ENCODE peak calls at places on chromosome 16, in seven cellular contexts. M is heart left ventricle; C is CD4-positive, alpha-beta T cell; I is NCI-H2081; Y is lung; E is activated CD8-positive, alpha-beta memory T cell treated with anti-CD3 and anti-CD28 coated beads, Interleukin-2, amount 10 ng/mL, durations not matched to agents 7 days and 5 days; U is NCI-H146. P is an unnamed sample.

GRCh38 chr16:19963306-19963705 is 78.7 kb upstream of the GPRC5B start:
- DNase-seq in M (peak), C (no peak), I (peak), Y (no peak), E (no peak), U (no peak), P (no peak)

GRCh38 chr16:73202176-73202729 is 154.3 kb upstream of the ZFHX3 start:
- DNase-seq in M (no peak), C (no peak), I (no peak), Y (no peak), E (no peak), U (no peak), P (no peak)

GRCh38 chr16:85052536-85052935 is 24.9 kb downstream of the KIAA0513 start:
- DNase-seq in M (no peak), C (no peak), I (no peak), Y (no peak), E (no peak), U (no peak), P (no peak)

GRCh38 chr16:84537431-84538151 is 33.1 kb upstream of the MEAK7 start:
- DNase-seq in M (no peak), C (no peak), I (peak), Y (no peak), E (no peak), U (no peak), P (no peak)

GRCh38 chr16:70161350-70161749 is 12.2 kb upstream of the CLEC18C start:
- DNase-seq in M (no peak), C (no peak), I (no peak), Y (peak), E (no peak), U (no peak), P (peak)

GRCh38 chr16:4958510-4959111 is 481 bp downstream of the SEC14L5 start:
- DNase-seq in M (no peak), C (no peak), I (no peak), Y (no peak), E (no peak), U (no peak), P (no peak)

GRCh38 chr16:84819644-84820304 is at the start of gene CRISPLD2:
- DNase-seq in M (peak), C (peak), I (peak), Y (peak), E (peak), U (peak), P (peak)

GRCh38 chr16:17205279-17206139 is 265.3 kb downstream of the XYLT1 start:
- DNase-seq in M (no peak), C (no peak), I (no peak), Y (no peak), E (no peak), U (no peak), P (no peak)

GRCh38 chr16:20707461-20707860 is 10.0 kb upstream of the ACSM1 start:
- DNase-seq in M (no peak), C (no peak), I (no peak), Y (peak), E (no peak), U (no peak), P (no peak)

GRCh38 chr16:11871193-11871592 is 19.9 kb upstream of the RSL1D1 start:
- DNase-seq in M (no peak), C (no peak), I (no peak), Y (peak), E (no peak), U (no peak), P (no peak)

GRCh38 chr16:87581867-87582220 is 20.5 kb upstream of the JPH3 start:
- DNase-seq in M (peak), C (no peak), I (no peak), Y (peak), E (no peak), U (no peak), P (peak)

GRCh38 chr16:51276335-51276734 is 125.3 kb upstream of the SALL1 start:
- DNase-seq in M (no peak), C (no peak), I (no peak), Y (no peak), E (no peak), U (no peak), P (no peak)

GRCh38 chr16:9844361-9844760 is 337.9 kb downstream of the GRIN2A start:
- DNase-seq in M (no peak), C (no peak), I (no peak), Y (no peak), E (no peak), U (no peak), P (peak)

P was measured in esophagus muscularis mucosa.